ENCODE peak calls at places on chromosomes 6 and 20, in six cellular contexts. N, S, G, O, P and Q are unnamed samples.

GRCh38 chr20:19683168-19683567 is 74.9 kb upstream of the RIN2 start:
- DNase-seq in O (no peak), N (no peak), G (no peak), S (no peak), P (no peak), Q (no peak)

GRCh38 chr6:11202513-11203305 is 29.8 kb downstream of the NEDD9 start:
- DNase-seq in N (no peak), O (no peak), P (no peak), S (no peak), G (peak), Q (no peak)

GRCh38 chr20:41392871-41393704 is 26.5 kb upstream of the EMILIN3 start:
- DNase-seq in P (no peak), O (peak), N (peak), S (peak), G (peak), Q (peak)

GRCh38 chr6:139473239-139473701 is 98.8 kb upstream of the CITED2 start:
- DNase-seq in S (no peak), P (no peak), G (peak), N (peak), O (no peak), Q (peak)

GRCh38 chr20:51221791-51222408 is 199.0 kb upstream of the KCNG1 start:
- DNase-seq in N (no peak), P (no peak), S (no peak), G (peak), O (peak), Q (no peak)

GRCh38 chr6:162200036-162200435 is 527.5 kb downstream of the PRKN start:
- DNase-seq in S (no peak), O (no peak), G (no peak), P (no peak), N (no peak), Q (no peak)

GRCh38 chr6:116419069-116419468 is 42.1 kb upstream of the CALHM6 start:
- DNase-seq in O (no peak), G (no peak), S (no peak), N (no peak), P (no peak), Q (no peak)

GRCh38 chr20:51800769-51801219 is 1.5 kb downstream of the SALL4 start:
- DNase-seq in G (peak), S (no peak), P (no peak), O (no peak), N (peak), Q (peak)

GRCh38 chr20:22921595-22922421 is 113.3 kb upstream of the SSTR4 start:
- DNase-seq in P (no peak), N (no peak), S (no peak), G (peak), O (no peak), Q (no peak)

GRCh38 chr20:47459344-47460073 is 42.2 kb upstream of the NCOA3 start:
- DNase-seq in O (no peak), G (no peak), N (no peak), P (no peak), S (no peak), Q (no peak)
- H3K4me3 ChIP-seq in O (no peak), G (no peak), N (no peak), P (no peak), S (no peak), Q (no peak)

DNA sequence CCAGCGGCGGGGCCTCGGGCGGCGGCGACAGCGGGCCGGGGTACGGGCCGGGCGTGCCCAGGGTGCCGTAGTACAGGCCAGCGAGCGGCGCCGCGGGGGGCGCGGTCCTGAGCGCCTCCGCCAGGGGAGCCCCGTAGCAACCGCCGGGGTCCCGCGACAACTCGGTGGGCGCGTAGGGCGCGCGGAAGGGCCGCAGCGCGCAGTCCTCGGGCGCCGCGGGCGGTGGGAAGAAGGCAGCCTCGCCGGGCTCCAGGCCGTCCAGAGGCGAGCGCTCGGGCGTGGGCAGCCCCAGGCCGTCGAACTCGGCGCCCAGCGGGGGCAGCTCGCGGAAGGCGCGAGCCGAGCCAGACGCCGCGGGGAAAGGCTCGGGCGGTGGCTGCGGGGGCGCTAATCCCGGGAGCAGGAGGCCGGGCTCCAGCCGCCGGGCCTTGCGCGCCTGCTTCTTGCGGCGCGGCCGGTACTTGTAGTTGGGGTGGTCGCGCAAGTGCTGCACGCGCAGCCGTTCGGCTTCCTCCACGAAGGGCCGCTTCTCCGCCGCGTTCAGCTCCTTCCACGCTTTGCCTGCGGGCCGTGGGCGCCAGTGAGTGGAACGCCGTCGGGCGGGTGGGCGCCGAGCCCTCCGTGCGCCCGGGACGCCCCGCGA is 916 bp downstream of the SOX18 start:
- DNase-seq in P (no peak), N (no peak), O (no peak), G (no peak), S (no peak), Q (no peak)
- H3K4me3 ChIP-seq in P (peak), N (no peak), O (peak), G (no peak), S (peak), Q (peak)

GRCh38 chr6:126344181-126344580 is 4.3 kb downstream of the CENPW start:
- DNase-seq in O (no peak), G (no peak), N (no peak), S (no peak), P (no peak), Q (no peak)

GRCh38 chr6:126337323-126337722 is 2.6 kb upstream of the CENPW start:
- DNase-seq in G (peak), O (no peak), S (no peak), P (no peak), N (peak), Q (no peak)

GRCh38 chr6:126335210-126335609 is 4.7 kb upstream of the CENPW start:
- DNase-seq in N (no peak), O (no peak), G (peak), S (no peak), P (no peak), Q (no peak)

GRCh38 chr6:126339796-126340750 is at the start of gene CENPW:
- DNase-seq in P (peak), G (peak), N (peak), S (peak), O (peak), Q (peak)

GRCh38 chr6:126341126-126341525 is 1.2 kb downstream of the CENPW start:
- DNase-seq in S (no peak), P (no peak), N (no peak), O (no peak), G (no peak), Q (no peak)
- H3K4me3 ChIP-seq in S (no peak), P (peak), N (no peak), O (peak), G (no peak), Q (peak)

GRCh38 chr6:146543940-146544661 is 468 bp downstream of the RAB32 start:
- DNase-seq in S (peak), G (peak), O (peak), P (no peak), N (no peak), Q (peak)

GRCh38 chr6:146544783-146545182 is 1.1 kb downstream of the RAB32 start:
- DNase-seq in S (no peak), N (no peak), G (peak), P (no peak), O (no peak), Q (no peak)

GRCh38 chr6:146543211-146543939 is at the start of gene RAB32:
- DNase-seq in P (no peak), O (peak), S (peak), N (peak), G (peak), Q (peak)

GRCh38 chr6:146546440-146546839 is 2.8 kb downstream of the RAB32 start:
- DNase-seq in O (no peak), S (no peak), P (peak), N (no peak), G (peak), Q (no peak)

GRCh38 chr6:146545608-146546007 is 2.0 kb downstream of the RAB32 start:
- DNase-seq in S (no peak), G (peak), P (no peak), N (no peak), O (no peak), Q (no peak)
- H3K4me3 ChIP-seq in S (peak), G (peak), P (peak), N (no peak), O (peak), Q (no peak)